ENCODE peak calls at places on chromosomes 3 and 15, in four cellular contexts. One of them, this sample, is unnamed.

GRCh38 chr3:99753268-99753975 is 64.2 kb upstream of the CMSS1 start:
- DNase-seq in HFFc6: peak; percentile 63
- DNase-seq in progenitor cell of endocrine pancreas: no peak
- DNase-seq in AG04450: peak; percentile 63
- DNase-seq in this sample: peak; percentile 42

GRCh38 chr15:80183291-80183690 is 30.5 kb downstream of the FAH start:
- DNase-seq in progenitor cell of endocrine pancreas: no peak
- DNase-seq in AG04450: no peak
- DNase-seq in HFFc6: no peak
- DNase-seq in this sample: no peak

GRCh38 chr15:64990168-64990470 is 405 bp upstream of the SPG21 start:
- DNase-seq in AG04450: no peak
- DNase-seq in HFFc6: no peak
- DNase-seq in progenitor cell of endocrine pancreas: no peak
- DNase-seq in this sample: no peak

GRCh38 chr3:194298331-194299227 is 52.5 kb downstream of the CPN2 start:
- DNase-seq in HFFc6: no peak
- DNase-seq in AG04450: no peak
- DNase-seq in progenitor cell of endocrine pancreas: no peak
- DNase-seq in this sample: no peak

GRCh38 chr15:63157891-63158431 is 684 bp upstream of the RPS27L start:
- DNase-seq in progenitor cell of endocrine pancreas: peak; percentile 30
- DNase-seq in HFFc6: peak; percentile 87
- DNase-seq in AG04450: peak; percentile 53
- DNase-seq in this sample: peak; percentile 54

GRCh38 chr3:172271386-172271976 is 176.8 kb downstream of the GHSR start:
- DNase-seq in AG04450: no peak
- DNase-seq in progenitor cell of endocrine pancreas: no peak
- DNase-seq in HFFc6: no peak
- DNase-seq in this sample: no peak

GRCh38 chr15:73573572-73573971 is 59.6 kb downstream of the NPTN start:
- DNase-seq in progenitor cell of endocrine pancreas: no peak
- DNase-seq in HFFc6: peak; percentile 70
- DNase-seq in AG04450: peak; percentile 82
- DNase-seq in this sample: no peak

GRCh38 chr3:49132437-49133225 is at the start of gene LAMB2:
- DNase-seq in progenitor cell of endocrine pancreas: peak; percentile 57
- DNase-seq in HFFc6: peak; percentile 84
- DNase-seq in AG04450: peak; percentile 38
- DNase-seq in this sample: peak; percentile 76

GRCh38 chr3:177307391-177307790 is 110.1 kb upstream of the TBL1XR1 start:
- DNase-seq in progenitor cell of endocrine pancreas: no peak
- DNase-seq in HFFc6: no peak
- DNase-seq in AG04450: no peak
- DNase-seq in this sample: no peak

GRCh38 chr3:53269888-53270880 is 14.4 kb upstream of the TKT start:
- DNase-seq in AG04450: peak; percentile 89
- DNase-seq in progenitor cell of endocrine pancreas: peak; percentile 45
- DNase-seq in HFFc6: peak; percentile 100
- DNase-seq in this sample: peak; percentile 94
- TF ChIP-seq CTCF in AG04450: no peak
- TF ChIP-seq CTCF in progenitor cell of endocrine pancreas: no peak
- TF ChIP-seq CTCF in HFFc6: no peak
- TF ChIP-seq CTCF in this sample: no peak

DNA sequence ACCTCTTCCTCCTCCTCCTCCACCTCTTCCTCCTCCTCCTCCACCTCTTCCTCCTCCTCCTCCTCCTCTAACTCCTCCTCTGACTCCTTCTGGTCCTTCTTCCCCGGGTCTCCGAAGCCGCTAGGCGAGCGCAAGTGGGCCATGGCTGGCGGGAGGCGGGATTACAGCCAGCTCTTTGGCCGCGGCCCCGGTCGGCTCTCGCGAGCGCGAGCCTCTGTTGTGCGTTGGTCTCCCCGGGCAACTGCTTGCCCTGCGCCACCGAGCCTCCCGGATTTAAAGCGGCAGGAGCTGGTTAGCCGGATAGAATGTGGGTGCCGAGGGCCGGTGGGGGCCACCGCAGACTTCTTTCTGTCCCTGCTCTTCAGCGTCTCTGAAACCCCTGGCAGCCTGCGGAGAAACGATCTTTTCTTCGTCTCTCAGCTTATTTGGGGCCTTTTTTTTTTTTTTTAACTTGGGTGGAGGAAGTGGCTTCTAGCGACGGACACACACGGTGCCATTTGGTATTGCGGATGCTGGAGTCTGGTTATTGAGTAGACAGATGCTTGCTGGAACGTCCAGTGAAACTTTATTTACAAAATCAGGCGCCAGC is at the start of gene ERICH6:
- DNase-seq in AG04450: peak; percentile 72
- DNase-seq in HFFc6: peak; percentile 88
- DNase-seq in progenitor cell of endocrine pancreas: peak; percentile 82
- DNase-seq in this sample: peak; percentile 98
- TF ChIP-seq CTCF in AG04450: peak; percentile 12
- TF ChIP-seq CTCF in HFFc6: peak; percentile 6
- TF ChIP-seq CTCF in progenitor cell of endocrine pancreas: peak; percentile 9
- TF ChIP-seq CTCF in this sample: peak; percentile 23

GRCh38 chr3:10193692-10194327 is 29.1 kb downstream of the IRAK2 start:
- DNase-seq in HFFc6: no peak
- DNase-seq in progenitor cell of endocrine pancreas: no peak
- DNase-seq in AG04450: no peak
- DNase-seq in this sample: no peak

GRCh38 chr3:10194328-10195071 is 29.8 kb downstream of the IRAK2 start:
- DNase-seq in progenitor cell of endocrine pancreas: no peak
- DNase-seq in AG04450: no peak
- DNase-seq in HFFc6: no peak
- DNase-seq in this sample: no peak

GRCh38 chr3:10195692-10196091 is 31.0 kb downstream of the IRAK2 start:
- DNase-seq in AG04450: no peak
- DNase-seq in progenitor cell of endocrine pancreas: no peak
- DNase-seq in HFFc6: no peak
- DNase-seq in this sample: no peak

GRCh38 chr3:10189557-10190374 is 25.0 kb downstream of the IRAK2 start:
- DNase-seq in progenitor cell of endocrine pancreas: no peak
- DNase-seq in HFFc6: no peak
- DNase-seq in AG04450: no peak
- DNase-seq in this sample: peak; percentile 86

DNA sequence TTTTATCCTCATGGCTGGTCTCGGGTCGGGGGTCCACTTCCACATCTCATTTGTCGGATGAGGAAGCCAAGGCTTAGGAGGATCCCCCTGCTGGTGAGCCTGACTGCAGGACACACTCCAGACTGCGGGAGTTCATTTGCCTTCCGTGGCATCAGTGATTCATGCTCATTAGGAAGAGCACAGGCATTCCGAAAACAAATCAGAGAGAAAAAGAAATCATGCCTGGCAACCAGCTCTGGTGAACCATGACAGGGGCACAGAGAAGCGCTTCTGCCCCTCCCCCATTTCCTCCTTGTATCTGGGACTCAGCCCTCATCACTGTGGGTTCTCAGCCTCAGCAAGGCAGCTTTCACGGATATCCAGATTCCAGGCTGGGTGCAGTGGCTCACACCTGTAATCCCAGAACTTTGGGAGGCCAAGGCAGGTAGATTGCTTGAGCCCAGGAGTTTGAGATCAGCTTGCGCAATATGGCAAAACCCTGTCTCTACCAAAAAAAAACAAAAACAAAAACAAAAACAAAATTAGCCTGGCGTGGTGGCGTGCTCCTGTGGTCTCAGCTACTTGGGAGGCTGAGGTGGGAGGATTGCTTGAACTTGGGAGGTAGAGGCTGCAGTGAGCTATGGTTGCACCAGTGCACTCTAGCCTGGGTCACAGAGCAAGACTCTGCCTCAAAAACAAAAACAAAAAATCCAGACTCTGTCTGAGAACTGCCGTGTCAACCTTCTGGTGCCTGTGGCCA is 28.4 kb downstream of the IRAK2 start:
- DNase-seq in HFFc6: peak; percentile 95
- DNase-seq in AG04450: peak; percentile 68
- DNase-seq in progenitor cell of endocrine pancreas: no peak
- DNase-seq in this sample: no peak
- TF ChIP-seq CTCF in HFFc6: peak; percentile 85
- TF ChIP-seq CTCF in AG04450: peak; percentile 82
- TF ChIP-seq CTCF in progenitor cell of endocrine pancreas: peak; percentile 30
- TF ChIP-seq CTCF in this sample: no peak

GRCh38 chr3:184185461-184186183 is 377 bp upstream of the ABCF3 start:
- DNase-seq in HFFc6: peak; percentile 98
- DNase-seq in AG04450: peak; percentile 98
- DNase-seq in progenitor cell of endocrine pancreas: peak; percentile 99
- DNase-seq in this sample: peak; percentile 100
- TF ChIP-seq CTCF in HFFc6: no peak
- TF ChIP-seq CTCF in AG04450: no peak
- TF ChIP-seq CTCF in progenitor cell of endocrine pancreas: no peak
- TF ChIP-seq CTCF in this sample: no peak

GRCh38 chr3:12135029-12135634 is 23.6 kb downstream of the TIMP4 start:
- DNase-seq in AG04450: no peak
- DNase-seq in progenitor cell of endocrine pancreas: peak; percentile 45
- DNase-seq in HFFc6: peak; percentile 62
- DNase-seq in this sample: peak; percentile 76

GRCh38 chr3:12136371-12136770 is 22.3 kb downstream of the TIMP4 start:
- DNase-seq in progenitor cell of endocrine pancreas: no peak
- DNase-seq in HFFc6: no peak
- DNase-seq in AG04450: no peak
- DNase-seq in this sample: no peak

GRCh38 chr3:12139111-12139511 is 19.6 kb downstream of the TIMP4 start:
- DNase-seq in AG04450: peak; percentile 54
- DNase-seq in HFFc6: peak; percentile 48
- DNase-seq in progenitor cell of endocrine pancreas: no peak
- DNase-seq in this sample: peak; percentile 44

GRCh38 chr3:12141350-12141749 is 17.4 kb downstream of the TIMP4 start:
- DNase-seq in AG04450: no peak
- DNase-seq in progenitor cell of endocrine pancreas: no peak
- DNase-seq in HFFc6: no peak
- DNase-seq in this sample: no peak

DNA sequence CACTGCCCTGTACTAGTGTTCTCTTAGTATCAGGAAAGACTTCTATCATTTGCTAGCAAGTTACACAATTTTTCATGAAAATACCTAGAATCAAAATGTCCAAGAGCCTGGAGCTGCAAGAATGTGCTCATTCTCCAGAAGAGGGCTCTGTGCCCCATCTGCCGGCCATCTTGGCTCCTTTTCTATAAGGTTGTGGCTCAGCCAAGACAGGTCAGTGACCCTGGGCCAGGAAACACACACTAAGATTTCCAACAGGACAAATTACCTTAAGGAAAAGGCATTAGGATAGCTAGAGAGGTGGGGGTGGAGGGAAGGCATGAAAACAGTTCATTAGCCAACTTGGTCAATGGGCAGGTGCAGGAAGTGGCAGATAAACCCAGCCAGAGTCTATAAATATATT is 20.7 kb downstream of the TIMP4 start:
- DNase-seq in progenitor cell of endocrine pancreas: no peak
- DNase-seq in HFFc6: peak; percentile 34
- DNase-seq in AG04450: no peak
- DNase-seq in this sample: peak; percentile 33
- TF ChIP-seq CTCF in progenitor cell of endocrine pancreas: peak; percentile 46
- TF ChIP-seq CTCF in HFFc6: peak; percentile 75
- TF ChIP-seq CTCF in AG04450: peak; percentile 51
- TF ChIP-seq CTCF in this sample: peak; percentile 28

GRCh38 chr3:149720918-149721317 is 31.4 kb downstream of the COMMD2 start:
- DNase-seq in AG04450: no peak
- DNase-seq in HFFc6: no peak
- DNase-seq in progenitor cell of endocrine pancreas: no peak
- DNase-seq in this sample: no peak
- TF ChIP-seq CTCF in AG04450: no peak
- TF ChIP-seq CTCF in HFFc6: no peak
- TF ChIP-seq CTCF in progenitor cell of endocrine pancreas: no peak
- TF ChIP-seq CTCF in this sample: no peak

GRCh38 chr3:130111185-130111864 is 29.7 kb downstream of the ALG1L2 start:
- DNase-seq in AG04450: peak; percentile 98
- DNase-seq in HFFc6: peak; percentile 99
- DNase-seq in progenitor cell of endocrine pancreas: peak; percentile 98
- DNase-seq in this sample: peak; percentile 100
- TF ChIP-seq CTCF in AG04450: no peak
- TF ChIP-seq CTCF in HFFc6: no peak
- TF ChIP-seq CTCF in progenitor cell of endocrine pancreas: no peak
- TF ChIP-seq CTCF in this sample: no peak

GRCh38 chr15:79168922-79169322 is 78.3 kb upstream of the RASGRF1 start:
- DNase-seq in HFFc6: no peak
- DNase-seq in AG04450: no peak
- DNase-seq in progenitor cell of endocrine pancreas: peak; percentile 35
- DNase-seq in this sample: peak; percentile 69
- TF ChIP-seq CTCF in HFFc6: no peak
- TF ChIP-seq CTCF in AG04450: no peak
- TF ChIP-seq CTCF in progenitor cell of endocrine pancreas: peak; percentile 45
- TF ChIP-seq CTCF in this sample: no peak

This sample was measured in Calu3.